ENCODE peak calls at places on chromosomes 2 and 18, in eight cellular contexts. L, Y, A, T, F, C, R and J are unnamed samples.

GRCh38 chr18:78939105-78939504 is 40.5 kb upstream of the SALL3 start:
- DNase-seq in L (no peak), Y (no peak), A (no peak), T (no peak), F (no peak), C (no peak), R (no peak), J (peak)

GRCh38 chr2:184551631-184552030 is 46.7 kb upstream of the ZNF804A start:
- DNase-seq in L (no peak), Y (no peak), A (no peak), T (no peak), F (no peak), C (no peak), R (no peak), J (no peak)

GRCh38 chr2:25220198-25220712 is 51.9 kb upstream of the POMC start:
- DNase-seq in L (no peak), Y (no peak), A (no peak), T (no peak), F (no peak), C (no peak), R (no peak), J (no peak)

GRCh38 chr2:160491922-160492371 is 1.7 kb downstream of the RBMS1 start:
- DNase-seq in L (no peak), Y (peak), A (no peak), T (no peak), F (no peak), C (peak), R (no peak), J (no peak)

GRCh38 chr2:105969552-105969951 is 224.5 kb downstream of the UXS1 start:
- DNase-seq in L (no peak), Y (no peak), A (peak), T (no peak), F (no peak), C (peak), R (no peak), J (peak)

GRCh38 chr2:231602874-231603467 is 10.3 kb downstream of the TEX44 start:
- DNase-seq in L (no peak), Y (no peak), A (no peak), T (no peak), F (no peak), C (peak), R (no peak), J (no peak)

GRCh38 chr18:24209558-24209957 is 70.7 kb downstream of the CABYR start:
- DNase-seq in L (no peak), Y (peak), A (peak), T (no peak), F (no peak), C (no peak), R (no peak), J (no peak)

GRCh38 chr2:168189835-168190426 is 57.5 kb downstream of the STK39 start:
- DNase-seq in L (no peak), Y (peak), A (peak), T (no peak), F (no peak), C (no peak), R (no peak), J (no peak)

GRCh38 chr18:495452-495851 is 5.0 kb downstream of the COLEC12 start:
- DNase-seq in L (no peak), Y (no peak), A (no peak), T (no peak), F (no peak), C (peak), R (no peak), J (no peak)

GRCh38 chr2:157825885-157826284 is 50.2 kb downstream of the ACVR1 start:
- DNase-seq in L (peak), Y (peak), A (no peak), T (no peak), F (no peak), C (peak), R (no peak), J (no peak)

GRCh38 chr2:36361396-36361795 is 5.8 kb downstream of the CRIM1 start:
- DNase-seq in L (no peak), Y (no peak), A (no peak), T (no peak), F (no peak), C (no peak), R (no peak), J (no peak)

GRCh38 chr2:229930656-229931055 is 8.4 kb downstream of the FBXO36 start:
- DNase-seq in L (no peak), Y (no peak), A (no peak), T (no peak), F (no peak), C (no peak), R (no peak), J (no peak)

GRCh38 chr18:34760444-34760843 is 50.3 kb downstream of the DTNA start:
- DNase-seq in L (no peak), Y (no peak), A (no peak), T (no peak), F (no peak), C (no peak), R (no peak), J (no peak)

GRCh38 chr18:34767601-34768027 is 57.5 kb downstream of the DTNA start:
- DNase-seq in L (no peak), Y (peak), A (no peak), T (peak), F (no peak), C (no peak), R (no peak), J (no peak)

GRCh38 chr18:34758378-34758948 is 48.4 kb downstream of the DTNA start:
- DNase-seq in L (no peak), Y (no peak), A (no peak), T (no peak), F (no peak), C (no peak), R (no peak), J (no peak)

DNA sequence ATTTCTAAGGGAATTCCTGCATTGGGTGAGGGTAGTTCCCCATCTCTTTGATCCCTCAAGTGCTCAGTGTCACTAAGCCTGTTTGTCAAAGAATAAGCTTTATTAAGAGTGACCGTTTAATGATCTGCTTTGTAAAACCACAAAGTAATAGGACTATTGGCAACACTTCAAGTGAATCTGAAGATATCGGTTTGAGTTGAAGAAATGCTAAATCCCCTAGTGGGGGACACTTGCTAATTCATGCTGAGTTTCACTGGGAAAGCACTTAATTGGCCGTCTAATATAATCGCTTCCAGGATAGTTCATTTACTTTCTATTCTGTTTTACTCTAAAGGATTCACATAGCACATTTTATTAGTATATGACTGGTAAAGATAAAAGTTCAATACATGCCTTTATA is 54.4 kb downstream of the DTNA start:
- DNase-seq in L (no peak), Y (no peak), A (no peak), T (no peak), F (no peak), C (no peak), R (no peak), J (no peak)
- TF ChIP-seq CTCF in L (no peak), Y (no peak), A (no peak), T (no peak), F (no peak), C (no peak), R (no peak), J (no peak)

GRCh38 chr2:99184811-99185210 is 3.8 kb downstream of the MRPL30 start:
- DNase-seq in L (no peak), Y (no peak), A (no peak), T (no peak), F (no peak), C (no peak), R (no peak), J (no peak)

GRCh38 chr2:99183025-99183424 is 2.0 kb downstream of the MRPL30 start:
- DNase-seq in L (no peak), Y (peak), A (no peak), T (no peak), F (no peak), C (no peak), R (no peak), J (no peak)

GRCh38 chr2:99180755-99181647 is at the start of the genes MITD1 and MRPL30:
- DNase-seq in L (peak), Y (peak), A (peak), T (peak), F (peak), C (peak), R (peak), J (peak)
- TF ChIP-seq CTCF in L (no peak), Y (no peak), A (no peak), T (no peak), F (no peak), C (no peak), R (no peak), J (no peak)

GRCh38 chr2:214378455-214379103 is 32.3 kb upstream of the VWC2L start:
- DNase-seq in L (no peak), Y (no peak), A (no peak), T (no peak), F (no peak), C (no peak), R (no peak), J (no peak)
- TF ChIP-seq CTCF in L (no peak), Y (no peak), A (peak), T (peak), F (no peak), C (peak), R (no peak), J (no peak)

GRCh38 chr2:219638217-219638947 is 11.0 kb downstream of the SLC4A3 start:
- DNase-seq in L (no peak), Y (no peak), A (no peak), T (no peak), F (peak), C (peak), R (no peak), J (no peak)
- TF ChIP-seq CTCF in L (no peak), Y (peak), A (peak), T (peak), F (no peak), C (peak), R (no peak), J (no peak)

DNA sequence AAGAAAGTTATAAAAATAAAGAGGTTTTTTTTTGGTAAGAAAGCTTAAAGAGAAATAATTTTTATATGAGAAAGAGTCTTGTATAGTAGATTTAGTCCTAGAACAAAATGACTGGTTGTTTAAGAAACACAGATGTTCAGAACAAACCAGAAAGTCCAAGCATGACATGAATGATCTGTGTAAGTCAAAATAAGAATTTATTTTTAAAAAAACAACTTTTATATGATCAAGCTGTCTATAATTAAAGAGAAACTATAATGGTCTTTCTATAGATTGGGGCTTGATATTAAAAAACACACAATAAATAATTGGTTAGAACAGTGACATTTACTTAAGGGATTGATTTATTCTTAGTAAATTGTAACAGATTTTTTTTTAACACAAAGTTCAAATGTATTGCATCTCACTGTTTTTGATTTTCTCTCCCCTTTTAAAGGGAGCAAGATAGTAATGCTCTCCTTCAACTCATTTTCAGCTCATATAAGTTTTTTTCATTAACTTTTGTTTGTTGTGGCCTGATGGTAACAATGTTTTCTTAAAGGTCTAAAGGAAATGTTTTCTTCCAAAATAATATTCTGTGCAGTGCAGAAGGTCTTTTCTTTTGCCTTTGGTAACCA is 1256.8 kb downstream of the LRP1B start:
- DNase-seq in L (no peak), Y (no peak), A (no peak), T (no peak), F (no peak), C (no peak), R (no peak), J (no peak)
- TF ChIP-seq CTCF in L (no peak), Y (no peak), A (no peak), T (no peak), F (no peak), C (no peak), R (no peak), J (no peak)

DNA sequence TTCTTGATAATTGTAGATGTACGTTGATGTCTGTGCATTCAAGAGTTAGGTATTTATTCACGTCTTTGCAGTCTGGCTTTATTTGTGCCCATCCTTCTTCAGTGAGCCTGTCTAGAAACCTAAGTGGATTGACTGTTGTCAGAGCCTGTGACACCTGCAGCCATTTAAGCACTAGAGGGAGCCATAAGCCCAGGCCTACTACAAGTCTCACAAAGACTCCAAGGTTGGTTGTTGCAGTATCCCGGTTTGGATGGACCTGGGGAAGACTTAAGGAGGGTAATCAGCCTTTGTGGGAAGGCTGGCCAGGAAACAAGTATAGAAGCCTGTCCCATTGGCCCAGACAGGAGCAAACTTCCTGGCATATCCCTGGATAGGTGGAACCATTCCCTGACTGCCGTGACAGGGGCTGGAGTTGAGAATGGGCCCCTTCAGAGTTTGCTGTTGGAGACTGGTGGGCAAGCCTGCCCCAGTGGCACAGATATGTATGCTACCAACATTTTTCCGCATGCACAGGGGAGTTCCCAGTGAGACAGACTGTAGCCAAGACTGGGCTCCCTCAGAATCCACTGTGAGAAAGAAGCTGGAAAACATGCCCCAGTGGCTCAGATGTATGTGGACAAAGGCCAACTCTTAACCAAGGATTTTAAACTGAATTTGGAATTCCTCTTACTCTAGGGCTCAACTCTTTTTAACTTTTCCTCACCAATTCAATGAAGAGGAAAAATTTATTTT is 9.3 kb upstream of the LRRC30 start:
- DNase-seq in L (no peak), Y (peak), A (peak), T (no peak), F (peak), C (peak), R (no peak), J (peak)
- TF ChIP-seq CTCF in L (peak), Y (peak), A (peak), T (peak), F (peak), C (peak), R (no peak), J (no peak)

DNA sequence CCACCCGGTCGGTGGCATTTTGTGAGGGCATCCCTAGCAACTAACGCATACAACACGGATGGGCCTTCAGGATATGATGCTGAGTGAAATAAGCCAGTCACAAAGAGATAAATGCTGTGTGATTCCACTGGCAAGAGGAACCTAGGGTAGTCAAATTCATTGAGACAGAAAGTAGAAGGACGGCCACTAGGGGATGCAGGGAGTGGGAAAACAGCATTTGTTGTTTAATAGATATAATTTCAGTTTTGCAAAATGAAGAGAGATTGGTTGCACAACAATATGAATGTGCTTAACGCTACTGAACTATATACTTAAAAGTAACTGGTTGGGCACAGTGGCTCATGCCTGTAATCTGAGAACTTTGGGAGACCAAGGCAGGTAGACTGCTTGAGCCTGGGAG is 112.9 kb downstream of the AFF3 start:
- DNase-seq in L (no peak), Y (no peak), A (no peak), T (no peak), F (no peak), C (no peak), R (no peak), J (no peak)
- TF ChIP-seq CTCF in L (no peak), Y (no peak), A (peak), T (peak), F (no peak), C (peak), R (no peak), J (no peak)

GRCh38 chr2:158996378-158996993 is 28.0 kb downstream of the TANC1 start:
- DNase-seq in L (no peak), Y (no peak), A (no peak), T (no peak), F (no peak), C (no peak), R (no peak), J (no peak)
- TF ChIP-seq CTCF in L (no peak), Y (peak), A (peak), T (peak), F (no peak), C (peak), R (no peak), J (peak)

GRCh38 chr2:120880381-120880780 is 144.7 kb downstream of the GLI2 start:
- DNase-seq in L (no peak), Y (peak), A (no peak), T (no peak), F (no peak), C (no peak), R (no peak), J (no peak)

GRCh38 chr2:120881981-120882788 is 146.5 kb downstream of the GLI2 start:
- DNase-seq in L (no peak), Y (no peak), A (no peak), T (no peak), F (no peak), C (no peak), R (no peak), J (no peak)

GRCh38 chr2:120877409-120877808 is 141.7 kb downstream of the GLI2 start:
- DNase-seq in L (no peak), Y (no peak), A (no peak), T (no peak), F (no peak), C (no peak), R (no peak), J (no peak)

GRCh38 chr2:120878970-120879369 is 143.3 kb downstream of the GLI2 start:
- DNase-seq in L (no peak), Y (no peak), A (no peak), T (no peak), F (no peak), C (peak), R (no peak), J (no peak)

DNA sequence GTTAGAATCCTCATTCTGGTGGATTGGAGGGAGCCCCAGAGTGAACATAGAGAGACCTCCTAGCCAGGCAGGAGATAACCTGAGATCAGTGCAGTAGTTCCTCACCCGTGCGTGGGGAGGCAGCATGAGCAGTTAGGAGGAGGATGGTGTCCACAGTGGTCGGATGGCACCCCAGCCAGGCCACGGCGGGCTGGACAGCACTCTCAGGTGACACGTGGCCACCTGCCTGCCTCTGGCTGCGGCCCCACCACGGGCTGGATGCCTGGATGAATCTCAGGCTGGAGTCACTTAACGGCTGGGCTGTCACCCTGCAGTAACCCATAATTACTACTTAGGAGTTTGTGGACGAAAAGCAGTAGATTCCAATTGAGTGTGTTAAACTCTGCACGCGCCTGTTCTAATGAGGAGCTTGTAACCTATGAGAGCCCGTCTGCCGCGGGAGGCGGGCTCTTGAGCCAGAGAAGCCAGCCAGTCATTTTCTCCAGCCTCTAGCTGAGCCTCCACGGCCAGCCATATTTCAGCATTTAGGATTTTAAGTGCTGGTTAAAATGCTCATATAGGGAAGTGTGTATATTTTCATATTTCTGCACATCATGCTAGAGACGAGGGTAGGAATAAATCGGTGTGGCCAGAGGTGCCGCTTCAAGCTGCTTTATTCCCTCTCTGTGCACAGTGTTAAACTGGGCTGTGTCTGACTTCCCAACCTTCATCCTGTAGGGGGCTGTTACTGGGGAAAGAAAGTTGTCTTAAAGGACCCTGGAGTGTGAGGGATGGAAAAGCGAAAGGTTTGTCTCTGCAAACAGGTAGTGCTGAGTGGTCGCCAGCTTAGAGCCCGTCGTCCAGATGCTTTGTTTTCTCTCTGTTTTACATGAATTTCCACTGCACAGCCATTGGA is 144.0 kb downstream of the GLI2 start:
- DNase-seq in L (no peak), Y (no peak), A (no peak), T (no peak), F (no peak), C (peak), R (no peak), J (no peak)
- TF ChIP-seq CTCF in L (no peak), Y (no peak), A (peak), T (no peak), F (no peak), C (peak), R (no peak), J (no peak)

GRCh38 chr2:56540901-56541300 is 357.1 kb downstream of the CCDC85A start:
- DNase-seq in L (no peak), Y (no peak), A (no peak), T (no peak), F (no peak), C (no peak), R (no peak), J (no peak)
- TF ChIP-seq CTCF in L (no peak), Y (no peak), A (no peak), T (no peak), F (no peak), C (no peak), R (no peak), J (no peak)